ENCODE peak calls at places on chromosome 20, in nine cellular contexts. G is stomach; I is T1000; X is skeletal muscle cell; Q is kidney tubule cell; R is AG09309; A is T-helper 2 cell treated with Interferon-gamma antibody and Interleukin-4, amounts not matched to agents 5 μg/mL and 100 μg/mL, for 36 hours; S is stimulated activated CD8-positive, alpha-beta memory T cell treated with anti-CD3 and anti-CD28 coated beads, Interleukin-15, amount 100 ng/mL, for 24 hours; P is HuH-7.5. C is an unnamed sample.
A peak's percentile ranks its signal among the peaks of the same experiment; 100 is the strongest.

GRCh38 chr20:3934628-3935027 is 45.4 kb downstream of the PANK2 start:
- DNase-seq in Q (no peak), X (no peak), R (no peak), G (no peak), A (no peak), P (no peak), I (no peak), S (no peak), C (no peak)

GRCh38 chr20:50484271-50484976 is 25.8 kb upstream of the PTPN1 start:
- DNase-seq in S (no peak), P (no peak), Q (peak; percentile 17), A (no peak), G (no peak), R (no peak), I (no peak), X (no peak), C (no peak)

GRCh38 chr20:29443819-29444218 is 1813.6 kb upstream of the DEFB115 start:
- DNase-seq in P (no peak), X (no peak), G (no peak), I (no peak), A (peak; percentile 22), S (no peak), R (no peak), Q (no peak), C (no peak)

GRCh38 chr20:46157625-46158024 is 39.5 kb downstream of the CD40 start:
- DNase-seq in R (no peak), Q (no peak), X (no peak), P (no peak), A (no peak), G (no peak), I (no peak), S (no peak), C (no peak)

GRCh38 chr20:22389836-22390542 is 194.4 kb downstream of the FOXA2 start:
- DNase-seq in G (peak; percentile 61), R (no peak), X (no peak), A (no peak), Q (peak; percentile 98), I (no peak), P (no peak), S (no peak), C (peak; percentile 38)

GRCh38 chr20:57317789-57318371 is 11.7 kb upstream of the SPO11 start:
- DNase-seq in Q (no peak), P (no peak), X (no peak), G (no peak), A (no peak), I (no peak), R (no peak), S (no peak), C (no peak)

GRCh38 chr20:13220194-13220856 is 749 bp upstream of the ISM1 start:
- DNase-seq in I (no peak), R (no peak), Q (peak; percentile 44), G (peak; percentile 27), P (peak; percentile 80), S (peak; percentile 3), A (peak; percentile 40), X (no peak), C (peak; percentile 15)

GRCh38 chr20:14259691-14260090 is 77.7 kb downstream of the FLRT3 start:
- DNase-seq in G (no peak), S (no peak), I (no peak), X (no peak), Q (no peak), A (no peak), P (no peak), R (no peak), C (no peak)

GRCh38 chr20:50518270-50518721 is 8.1 kb downstream of the PTPN1 start:
- DNase-seq in P (no peak), X (no peak), A (no peak), G (no peak), I (no peak), Q (peak; percentile 41), S (no peak), R (no peak), C (no peak)